ENCODE peak calls at places on chromosome 20, in seven cellular contexts. One of them, this sample, is unnamed.
A peak's percentile ranks its signal among the peaks of the same experiment; 100 is the strongest.

GRCh38 chr20:31594558-31595379 is 10.3 kb upstream of the ID1 start:
- DNase-seq in CD4-positive, CD25-positive, alpha-beta regulatory T cell: no peak
- DNase-seq in small intestine: no peak
- DNase-seq in right atrium auricular region: peak; percentile 63
- DNase-seq in ovary: no peak
- DNase-seq in GM23248: no peak
- DNase-seq in SJCRH30: peak; percentile 59
- DNase-seq in this sample: no peak

GRCh38 chr20:62768234-62768814 is 27.9 kb upstream of the MRGBP start:
- DNase-seq in CD4-positive, CD25-positive, alpha-beta regulatory T cell: no peak
- DNase-seq in small intestine: no peak
- DNase-seq in right atrium auricular region: no peak
- DNase-seq in ovary: no peak
- DNase-seq in GM23248: no peak
- DNase-seq in SJCRH30: no peak
- DNase-seq in this sample: no peak

GRCh38 chr20:46746972-46747371 is 37.5 kb downstream of the SLC2A10 start:
- DNase-seq in CD4-positive, CD25-positive, alpha-beta regulatory T cell: no peak
- DNase-seq in small intestine: no peak
- DNase-seq in right atrium auricular region: no peak
- DNase-seq in ovary: no peak
- DNase-seq in GM23248: peak; percentile 92
- DNase-seq in SJCRH30: no peak
- DNase-seq in this sample: no peak

GRCh38 chr20:21105429-21106170 is 558 bp downstream of the LINC00237 start:
- DNase-seq in CD4-positive, CD25-positive, alpha-beta regulatory T cell: no peak
- DNase-seq in small intestine: no peak
- DNase-seq in right atrium auricular region: no peak
- DNase-seq in ovary: no peak
- DNase-seq in GM23248: no peak
- DNase-seq in SJCRH30: no peak
- DNase-seq in this sample: no peak

GRCh38 chr20:57218489-57218888 is 48.0 kb downstream of the BMP7 start:
- DNase-seq in CD4-positive, CD25-positive, alpha-beta regulatory T cell: no peak
- DNase-seq in small intestine: no peak
- DNase-seq in right atrium auricular region: no peak
- DNase-seq in ovary: no peak
- DNase-seq in GM23248: no peak
- DNase-seq in SJCRH30: no peak
- DNase-seq in this sample: no peak

GRCh38 chr20:40982415-40983145 is 46.0 kb upstream of the TOP1 start:
- DNase-seq in CD4-positive, CD25-positive, alpha-beta regulatory T cell: no peak
- DNase-seq in small intestine: no peak
- DNase-seq in right atrium auricular region: no peak
- DNase-seq in ovary: no peak
- DNase-seq in GM23248: no peak
- DNase-seq in SJCRH30: no peak
- DNase-seq in this sample: no peak

GRCh38 chr20:11891081-11891826 is 26.4 kb upstream of the BTBD3 start:
- DNase-seq in CD4-positive, CD25-positive, alpha-beta regulatory T cell: no peak
- DNase-seq in small intestine: peak; percentile 45
- DNase-seq in right atrium auricular region: no peak
- DNase-seq in ovary: peak; percentile 46
- DNase-seq in GM23248: peak; percentile 78
- DNase-seq in SJCRH30: peak; percentile 69
- DNase-seq in this sample: no peak

GRCh38 chr20:20065366-20065765 is 13.0 kb downstream of the CFAP61 start:
- DNase-seq in CD4-positive, CD25-positive, alpha-beta regulatory T cell: no peak
- DNase-seq in small intestine: no peak
- DNase-seq in right atrium auricular region: no peak
- DNase-seq in ovary: no peak
- DNase-seq in GM23248: no peak
- DNase-seq in SJCRH30: no peak
- DNase-seq in this sample: no peak

GRCh38 chr20:52746190-52746589 is 226.0 kb upstream of the TSHZ2 start:
- DNase-seq in CD4-positive, CD25-positive, alpha-beta regulatory T cell: no peak
- DNase-seq in small intestine: no peak
- DNase-seq in right atrium auricular region: no peak
- DNase-seq in ovary: no peak
- DNase-seq in GM23248: no peak
- DNase-seq in SJCRH30: peak; percentile 63
- DNase-seq in this sample: no peak

GRCh38 chr20:8663424-8663823 is 405.5 kb upstream of the PLCB4 start:
- DNase-seq in CD4-positive, CD25-positive, alpha-beta regulatory T cell: no peak
- DNase-seq in small intestine: no peak
- DNase-seq in right atrium auricular region: no peak
- DNase-seq in ovary: no peak
- DNase-seq in GM23248: no peak
- DNase-seq in SJCRH30: no peak
- DNase-seq in this sample: no peak

GRCh38 chr20:1897965-1898464 is 2.8 kb downstream of the SIRPA start:
- DNase-seq in CD4-positive, CD25-positive, alpha-beta regulatory T cell: no peak
- DNase-seq in small intestine: no peak
- DNase-seq in right atrium auricular region: peak; percentile 81
- DNase-seq in ovary: no peak
- DNase-seq in GM23248: peak; percentile 69
- DNase-seq in SJCRH30: no peak
- DNase-seq in this sample: no peak

GRCh38 chr20:15610700-15611277 is 962.5 kb downstream of the KIF16B start:
- DNase-seq in CD4-positive, CD25-positive, alpha-beta regulatory T cell: no peak
- DNase-seq in small intestine: no peak
- DNase-seq in right atrium auricular region: no peak
- DNase-seq in ovary: no peak
- DNase-seq in GM23248: no peak
- DNase-seq in SJCRH30: no peak
- DNase-seq in this sample: no peak

GRCh38 chr20:48260370-48260769 is 475.1 kb upstream of the SULF2 start:
- DNase-seq in CD4-positive, CD25-positive, alpha-beta regulatory T cell: no peak
- DNase-seq in small intestine: no peak
- DNase-seq in right atrium auricular region: no peak
- DNase-seq in ovary: no peak
- DNase-seq in GM23248: no peak
- DNase-seq in SJCRH30: peak; percentile 76
- DNase-seq in this sample: no peak

GRCh38 chr20:32971703-32972161 is 32.5 kb downstream of the SUN5 start:
- DNase-seq in CD4-positive, CD25-positive, alpha-beta regulatory T cell: no peak
- DNase-seq in small intestine: no peak
- DNase-seq in right atrium auricular region: peak; percentile 11
- DNase-seq in ovary: no peak
- DNase-seq in GM23248: no peak
- DNase-seq in SJCRH30: peak; percentile 79
- DNase-seq in this sample: no peak

GRCh38 chr20:17083738-17084137 is 143.1 kb upstream of the PCSK2 start:
- DNase-seq in CD4-positive, CD25-positive, alpha-beta regulatory T cell: no peak
- DNase-seq in small intestine: peak; percentile 5
- DNase-seq in right atrium auricular region: no peak
- DNase-seq in ovary: no peak
- DNase-seq in GM23248: peak; percentile 4
- DNase-seq in SJCRH30: peak; percentile 31
- DNase-seq in this sample: no peak

GRCh38 chr20:36061754-36062153 is 92.8 kb upstream of the EPB41L1 start:
- DNase-seq in CD4-positive, CD25-positive, alpha-beta regulatory T cell: no peak
- DNase-seq in small intestine: no peak
- DNase-seq in right atrium auricular region: no peak
- DNase-seq in ovary: no peak
- DNase-seq in GM23248: peak; percentile 12
- DNase-seq in SJCRH30: no peak
- DNase-seq in this sample: no peak

GRCh38 chr20:32820698-32821378 is 1.1 kb downstream of the MAPRE1 start:
- DNase-seq in CD4-positive, CD25-positive, alpha-beta regulatory T cell: no peak
- DNase-seq in small intestine: no peak
- DNase-seq in right atrium auricular region: no peak
- DNase-seq in ovary: peak; percentile 9
- DNase-seq in GM23248: no peak
- DNase-seq in SJCRH30: no peak
- DNase-seq in this sample: no peak

GRCh38 chr20:62777528-62777830 is 18.8 kb upstream of the MRGBP start:
- DNase-seq in CD4-positive, CD25-positive, alpha-beta regulatory T cell: no peak
- DNase-seq in small intestine: no peak
- DNase-seq in right atrium auricular region: no peak
- DNase-seq in ovary: no peak
- DNase-seq in GM23248: no peak
- DNase-seq in SJCRH30: peak; percentile 81
- DNase-seq in this sample: no peak

GRCh38 chr20:13302647-13303425 is 81.8 kb downstream of the ISM1 start:
- DNase-seq in CD4-positive, CD25-positive, alpha-beta regulatory T cell: peak; percentile 6
- DNase-seq in small intestine: peak; percentile 44
- DNase-seq in right atrium auricular region: no peak
- DNase-seq in ovary: no peak
- DNase-seq in GM23248: peak; percentile 60
- DNase-seq in SJCRH30: peak; percentile 29
- DNase-seq in this sample: no peak

GRCh38 chr20:6838181-6838826 is 70.8 kb downstream of the BMP2 start:
- DNase-seq in CD4-positive, CD25-positive, alpha-beta regulatory T cell: no peak
- DNase-seq in small intestine: no peak
- DNase-seq in right atrium auricular region: no peak
- DNase-seq in ovary: no peak
- DNase-seq in GM23248: no peak
- DNase-seq in SJCRH30: no peak
- DNase-seq in this sample: no peak

GRCh38 chr20:57999465-58000111 is 228.9 kb downstream of the ANKRD60 start:
- DNase-seq in CD4-positive, CD25-positive, alpha-beta regulatory T cell: no peak
- DNase-seq in small intestine: no peak
- DNase-seq in right atrium auricular region: no peak
- DNase-seq in ovary: no peak
- DNase-seq in GM23248: no peak
- DNase-seq in SJCRH30: peak; percentile 74
- DNase-seq in this sample: no peak

GRCh38 chr20:61600061-61600460 is 348.0 kb downstream of the CDH4 start:
- DNase-seq in CD4-positive, CD25-positive, alpha-beta regulatory T cell: no peak
- DNase-seq in small intestine: no peak
- DNase-seq in right atrium auricular region: no peak
- DNase-seq in ovary: no peak
- DNase-seq in GM23248: no peak
- DNase-seq in SJCRH30: no peak
- DNase-seq in this sample: no peak

GRCh38 chr20:35225319-35226125 is 968 bp upstream of the MMP24 start:
- DNase-seq in CD4-positive, CD25-positive, alpha-beta regulatory T cell: no peak
- DNase-seq in small intestine: no peak
- DNase-seq in right atrium auricular region: no peak
- DNase-seq in ovary: no peak
- DNase-seq in GM23248: no peak
- DNase-seq in SJCRH30: no peak
- DNase-seq in this sample: no peak

GRCh38 chr20:62344782-62345181 is 22.3 kb downstream of the LAMA5 start:
- DNase-seq in CD4-positive, CD25-positive, alpha-beta regulatory T cell: no peak
- DNase-seq in small intestine: no peak
- DNase-seq in right atrium auricular region: no peak
- DNase-seq in ovary: no peak
- DNase-seq in GM23248: no peak
- DNase-seq in SJCRH30: no peak
- DNase-seq in this sample: no peak

GRCh38 chr20:20824924-20825584 is 112.6 kb upstream of the RALGAPA2 start:
- DNase-seq in CD4-positive, CD25-positive, alpha-beta regulatory T cell: peak; percentile 27
- DNase-seq in small intestine: peak; percentile 53
- DNase-seq in right atrium auricular region: peak; percentile 70
- DNase-seq in ovary: peak; percentile 55
- DNase-seq in GM23248: peak; percentile 47
- DNase-seq in SJCRH30: peak; percentile 72
- DNase-seq in this sample: no peak

GRCh38 chr20:64082821-64083379 is 1.3 kb downstream of the LKAAEAR1 start:
- DNase-seq in CD4-positive, CD25-positive, alpha-beta regulatory T cell: no peak
- DNase-seq in small intestine: no peak
- DNase-seq in right atrium auricular region: no peak
- DNase-seq in ovary: no peak
- DNase-seq in GM23248: no peak
- DNase-seq in SJCRH30: no peak
- DNase-seq in this sample: no peak

GRCh38 chr20:34293589-34293988 is 9.6 kb downstream of the AHCY start:
- DNase-seq in CD4-positive, CD25-positive, alpha-beta regulatory T cell: no peak
- DNase-seq in small intestine: no peak
- DNase-seq in right atrium auricular region: no peak
- DNase-seq in ovary: no peak
- DNase-seq in GM23248: no peak
- DNase-seq in SJCRH30: no peak
- DNase-seq in this sample: no peak

DNA sequence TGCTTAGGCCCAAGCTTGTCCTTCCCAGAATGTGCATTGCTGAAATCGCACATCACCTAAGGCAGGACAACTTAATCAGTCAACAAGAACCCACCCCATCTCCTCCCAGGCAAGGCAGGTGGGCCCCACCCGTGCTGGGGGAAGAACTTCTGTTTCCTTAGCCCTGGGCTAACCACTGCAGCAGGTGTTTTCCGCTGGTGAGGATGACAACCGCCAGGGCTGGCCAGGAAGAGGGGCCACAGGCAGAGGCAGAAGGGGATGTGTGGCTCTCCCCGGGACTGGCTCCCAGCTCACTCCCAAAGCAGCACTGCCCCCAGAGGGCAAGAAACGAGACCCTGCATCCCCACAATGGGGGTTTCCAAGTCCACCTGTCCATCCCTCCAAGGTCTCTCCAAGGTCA is 168.4 kb upstream of the CST7 start:
- DNase-seq in CD4-positive, CD25-positive, alpha-beta regulatory T cell: no peak
- DNase-seq in small intestine: no peak
- DNase-seq in right atrium auricular region: no peak
- DNase-seq in ovary: no peak
- DNase-seq in GM23248: no peak
- DNase-seq in SJCRH30: no peak
- DNase-seq in this sample: no peak
- H3K27ac ChIP-seq in CD4-positive, CD25-positive, alpha-beta regulatory T cell: no peak overlapping the region
- H3K27ac ChIP-seq in small intestine: no peak overlapping the region
- H3K27ac ChIP-seq in right atrium auricular region: no peak overlapping the region
- H3K27ac ChIP-seq in ovary: no peak overlapping the region
- H3K27ac ChIP-seq in GM23248: no peak overlapping the region
- H3K27ac ChIP-seq in SJCRH30: no peak overlapping the region
- H3K27ac ChIP-seq in this sample: no peak overlapping the region

DNA sequence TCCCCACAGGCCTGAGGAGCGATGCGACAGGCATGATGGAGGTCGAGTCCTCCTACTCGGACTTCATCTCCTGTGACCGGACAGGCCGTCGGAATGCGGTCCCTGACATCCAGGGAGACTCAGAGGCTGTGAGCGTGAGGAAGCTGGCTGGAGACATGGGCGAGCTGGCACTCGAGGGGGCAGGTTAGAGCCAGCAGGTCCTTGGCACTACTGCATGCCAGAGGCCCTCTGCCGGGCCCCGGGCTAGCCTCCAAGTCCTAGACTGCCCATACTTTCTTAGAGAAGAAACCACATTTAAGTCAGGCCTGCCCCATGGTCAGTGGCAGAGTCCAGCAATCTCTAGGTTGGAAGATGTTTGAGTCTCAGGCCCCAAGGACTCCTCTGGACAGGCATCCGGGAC is 32.1 kb downstream of the PKIG start:
- DNase-seq in CD4-positive, CD25-positive, alpha-beta regulatory T cell: no peak
- DNase-seq in small intestine: no peak
- DNase-seq in right atrium auricular region: no peak
- DNase-seq in ovary: no peak
- DNase-seq in GM23248: no peak
- DNase-seq in SJCRH30: no peak
- DNase-seq in this sample: no peak
- H3K4me1 ChIP-seq in CD4-positive, CD25-positive, alpha-beta regulatory T cell: peaks cover 44% of the 10 kb centered on the region
- H3K4me1 ChIP-seq in small intestine: no peaks in the 10 kb centered on the region
- H3K4me1 ChIP-seq in right atrium auricular region: no peaks in the 10 kb centered on the region
- H3K4me1 ChIP-seq in ovary: peaks cover 4% of the 10 kb centered on the region
- H3K4me1 ChIP-seq in GM23248: peaks cover 4% of the 10 kb centered on the region
- H3K4me1 ChIP-seq in SJCRH30: peaks cover 6% of the 10 kb centered on the region
- H3K4me1 ChIP-seq in this sample: peaks cover 8% of the 10 kb centered on the region

GRCh38 chr20:53776858-53777257 is 183.2 kb upstream of the ZNF217 start:
- DNase-seq in CD4-positive, CD25-positive, alpha-beta regulatory T cell: no peak
- DNase-seq in small intestine: no peak
- DNase-seq in right atrium auricular region: no peak
- DNase-seq in ovary: no peak
- DNase-seq in GM23248: no peak
- DNase-seq in SJCRH30: no peak
- DNase-seq in this sample: no peak
- H3K27ac ChIP-seq in CD4-positive, CD25-positive, alpha-beta regulatory T cell: no peak overlapping the region
- H3K27ac ChIP-seq in small intestine: no peak overlapping the region
- H3K27ac ChIP-seq in right atrium auricular region: no peak overlapping the region
- H3K27ac ChIP-seq in ovary: no peak overlapping the region
- H3K27ac ChIP-seq in GM23248: no peak overlapping the region
- H3K27ac ChIP-seq in SJCRH30: no peak overlapping the region
- H3K27ac ChIP-seq in this sample: no peak overlapping the region

GRCh38 chr20:51529758-51530157 is 12.8 kb downstream of the NFATC2 start:
- DNase-seq in CD4-positive, CD25-positive, alpha-beta regulatory T cell: peak; percentile 42
- DNase-seq in small intestine: peak; percentile 29
- DNase-seq in right atrium auricular region: no peak
- DNase-seq in ovary: no peak
- DNase-seq in GM23248: no peak
- DNase-seq in SJCRH30: peak; percentile 77
- DNase-seq in this sample: no peak
- H3K4me1 ChIP-seq in CD4-positive, CD25-positive, alpha-beta regulatory T cell: peaks cover 81% of the 10 kb centered on the region
- H3K4me1 ChIP-seq in small intestine: peaks cover 10% of the 10 kb centered on the region
- H3K4me1 ChIP-seq in right atrium auricular region: peaks cover 2% of the 10 kb centered on the region
- H3K4me1 ChIP-seq in ovary: no peaks in the 10 kb centered on the region
- H3K4me1 ChIP-seq in GM23248: peaks cover 20% of the 10 kb centered on the region
- H3K4me1 ChIP-seq in SJCRH30: peaks cover 15% of the 10 kb centered on the region
- H3K4me1 ChIP-seq in this sample: peaks cover 23% of the 10 kb centered on the region

This sample was measured in keratinocyte.